ENCODE peak calls at places on chromosomes 12 and 14, in eight cellular contexts. One of them, this sample, is unnamed. For H3K27me3, the result is how much of the 10 kb centered on the place peaks cover.

GRCh38 chr12:42790761-42791151 is 201.2 kb upstream of the PRICKLE1 start:
- DNase-seq in kidney epithelial cell: peak
- DNase-seq in CD4-positive, alpha-beta T cell: no peak
- DNase-seq in PC-3: peak
- DNase-seq in hepatocyte: peak
- DNase-seq in heart right ventricle: no peak
- DNase-seq in upper lobe of right lung: no peak
- DNase-seq in cardiac muscle cell: peak
- DNase-seq in this sample: no peak

GRCh38 chr12:42199007-42199406 is 39.0 kb downstream of the YAF2 start:
- DNase-seq in heart right ventricle: no peak
- DNase-seq in cardiac muscle cell: no peak
- DNase-seq in upper lobe of right lung: no peak
- DNase-seq in PC-3: no peak
- DNase-seq in CD4-positive, alpha-beta T cell: no peak
- DNase-seq in kidney epithelial cell: no peak
- DNase-seq in hepatocyte: no peak
- DNase-seq in this sample: no peak

GRCh38 chr12:5487971-5488955 is 56.4 kb downstream of the NTF3 start:
- DNase-seq in upper lobe of right lung: no peak
- DNase-seq in cardiac muscle cell: no peak
- DNase-seq in hepatocyte: no peak
- DNase-seq in CD4-positive, alpha-beta T cell: no peak
- DNase-seq in kidney epithelial cell: no peak
- DNase-seq in PC-3: no peak
- DNase-seq in heart right ventricle: no peak
- DNase-seq in this sample: no peak

GRCh38 chr12:49869816-49870500 is 27.1 kb upstream of the BCDIN3D start:
- DNase-seq in PC-3: no peak
- DNase-seq in heart right ventricle: no peak
- DNase-seq in CD4-positive, alpha-beta T cell: no peak
- DNase-seq in hepatocyte: no peak
- DNase-seq in cardiac muscle cell: no peak
- DNase-seq in upper lobe of right lung: peak
- DNase-seq in kidney epithelial cell: no peak
- DNase-seq in this sample: no peak

GRCh38 chr14:92624764-92625163 is 111.2 kb downstream of the RIN3 start:
- DNase-seq in heart right ventricle: no peak
- DNase-seq in PC-3: no peak
- DNase-seq in hepatocyte: no peak
- DNase-seq in upper lobe of right lung: no peak
- DNase-seq in cardiac muscle cell: no peak
- DNase-seq in CD4-positive, alpha-beta T cell: no peak
- DNase-seq in kidney epithelial cell: no peak
- DNase-seq in this sample: no peak

GRCh38 chr14:20698934-20699333 is 10.4 kb downstream of the ANG start:
- DNase-seq in CD4-positive, alpha-beta T cell: no peak
- DNase-seq in PC-3: no peak
- DNase-seq in hepatocyte: no peak
- DNase-seq in heart right ventricle: no peak
- DNase-seq in kidney epithelial cell: no peak
- DNase-seq in cardiac muscle cell: no peak
- DNase-seq in upper lobe of right lung: no peak
- DNase-seq in this sample: no peak

GRCh38 chr12:52119398-52120254 is 40.1 kb downstream of the SMIM41 start:
- DNase-seq in heart right ventricle: no peak
- DNase-seq in CD4-positive, alpha-beta T cell: no peak
- DNase-seq in cardiac muscle cell: peak
- DNase-seq in kidney epithelial cell: no peak
- DNase-seq in hepatocyte: peak
- DNase-seq in upper lobe of right lung: no peak
- DNase-seq in PC-3: peak
- DNase-seq in this sample: peak

GRCh38 chr12:124376435-124376834 is 81.5 kb downstream of the RFLNA start:
- DNase-seq in hepatocyte: no peak
- DNase-seq in heart right ventricle: no peak
- DNase-seq in kidney epithelial cell: no peak
- DNase-seq in upper lobe of right lung: no peak
- DNase-seq in cardiac muscle cell: no peak
- DNase-seq in PC-3: no peak
- DNase-seq in CD4-positive, alpha-beta T cell: no peak
- DNase-seq in this sample: no peak

GRCh38 chr12:22014041-22014782 is 31.8 kb upstream of the CMAS start:
- DNase-seq in kidney epithelial cell: no peak
- DNase-seq in cardiac muscle cell: no peak
- DNase-seq in hepatocyte: no peak
- DNase-seq in heart right ventricle: peak
- DNase-seq in CD4-positive, alpha-beta T cell: no peak
- DNase-seq in PC-3: no peak
- DNase-seq in upper lobe of right lung: no peak
- DNase-seq in this sample: no peak

GRCh38 chr14:49512147-49512551 is 74.0 kb downstream of the RPS29 start:
- DNase-seq in hepatocyte: no peak
- DNase-seq in PC-3: peak
- DNase-seq in upper lobe of right lung: no peak
- DNase-seq in kidney epithelial cell: peak
- DNase-seq in heart right ventricle: no peak
- DNase-seq in cardiac muscle cell: no peak
- DNase-seq in CD4-positive, alpha-beta T cell: no peak
- DNase-seq in this sample: no peak

GRCh38 chr14:76812422-76813383 is at the start of gene ANGEL1:
- DNase-seq in heart right ventricle: peak
- DNase-seq in PC-3: peak
- DNase-seq in upper lobe of right lung: peak
- DNase-seq in cardiac muscle cell: peak
- DNase-seq in CD4-positive, alpha-beta T cell: peak
- DNase-seq in hepatocyte: peak
- DNase-seq in kidney epithelial cell: peak
- DNase-seq in this sample: peak

GRCh38 chr12:40827923-40828592 is 135.8 kb downstream of the CNTN1 start:
- DNase-seq in upper lobe of right lung: no peak
- DNase-seq in kidney epithelial cell: no peak
- DNase-seq in hepatocyte: peak
- DNase-seq in cardiac muscle cell: peak
- DNase-seq in PC-3: no peak
- DNase-seq in heart right ventricle: no peak
- DNase-seq in CD4-positive, alpha-beta T cell: no peak
- DNase-seq in this sample: no peak

GRCh38 chr12:51836012-51836832 is 12.3 kb downstream of the FIGNL2 start:
- DNase-seq in hepatocyte: no peak
- DNase-seq in CD4-positive, alpha-beta T cell: no peak
- DNase-seq in kidney epithelial cell: no peak
- DNase-seq in PC-3: peak
- DNase-seq in upper lobe of right lung: no peak
- DNase-seq in heart right ventricle: no peak
- DNase-seq in cardiac muscle cell: no peak
- DNase-seq in this sample: no peak

GRCh38 chr14:55889124-55889523 is 229.1 kb upstream of the PELI2 start:
- DNase-seq in kidney epithelial cell: no peak
- DNase-seq in hepatocyte: no peak
- DNase-seq in heart right ventricle: no peak
- DNase-seq in PC-3: peak
- DNase-seq in upper lobe of right lung: no peak
- DNase-seq in CD4-positive, alpha-beta T cell: no peak
- DNase-seq in cardiac muscle cell: no peak
- DNase-seq in this sample: no peak

GRCh38 chr12:103547929-103548328 is 39.1 kb upstream of the STAB2 start:
- DNase-seq in PC-3: no peak
- DNase-seq in hepatocyte: no peak
- DNase-seq in CD4-positive, alpha-beta T cell: no peak
- DNase-seq in upper lobe of right lung: no peak
- DNase-seq in cardiac muscle cell: no peak
- DNase-seq in heart right ventricle: no peak
- DNase-seq in kidney epithelial cell: no peak
- DNase-seq in this sample: no peak

GRCh38 chr12:105226219-105226618 is 9.8 kb downstream of the APPL2 start:
- DNase-seq in CD4-positive, alpha-beta T cell: no peak
- DNase-seq in heart right ventricle: peak
- DNase-seq in PC-3: no peak
- DNase-seq in kidney epithelial cell: no peak
- DNase-seq in hepatocyte: no peak
- DNase-seq in upper lobe of right lung: peak
- DNase-seq in cardiac muscle cell: no peak
- DNase-seq in this sample: no peak

GRCh38 chr12:47270782-47271664 is 191.3 kb upstream of the AMIGO2 start:
- DNase-seq in CD4-positive, alpha-beta T cell: no peak
- DNase-seq in cardiac muscle cell: no peak
- DNase-seq in kidney epithelial cell: peak
- DNase-seq in PC-3: peak
- DNase-seq in upper lobe of right lung: no peak
- DNase-seq in heart right ventricle: no peak
- DNase-seq in hepatocyte: no peak
- DNase-seq in this sample: no peak

GRCh38 chr14:105184461-105184860 is 3.3 kb upstream of the NUDT14 start:
- DNase-seq in hepatocyte: no peak
- DNase-seq in heart right ventricle: no peak
- DNase-seq in CD4-positive, alpha-beta T cell: no peak
- DNase-seq in cardiac muscle cell: no peak
- DNase-seq in upper lobe of right lung: no peak
- DNase-seq in kidney epithelial cell: no peak
- DNase-seq in PC-3: no peak
- DNase-seq in this sample: no peak

GRCh38 chr12:124909831-124910560 is 4.5 kb downstream of the UBC start:
- DNase-seq in heart right ventricle: no peak
- DNase-seq in cardiac muscle cell: no peak
- DNase-seq in upper lobe of right lung: no peak
- DNase-seq in CD4-positive, alpha-beta T cell: no peak
- DNase-seq in hepatocyte: peak
- DNase-seq in PC-3: peak
- DNase-seq in kidney epithelial cell: no peak
- DNase-seq in this sample: no peak

GRCh38 chr12:112125250-112125999 is at the start of gene TRAFD1:
- DNase-seq in cardiac muscle cell: peak
- DNase-seq in kidney epithelial cell: peak
- DNase-seq in heart right ventricle: peak
- DNase-seq in hepatocyte: peak
- DNase-seq in CD4-positive, alpha-beta T cell: peak
- DNase-seq in upper lobe of right lung: peak
- DNase-seq in PC-3: peak
- DNase-seq in this sample: peak

GRCh38 chr12:2589381-2589780 is 205.4 kb upstream of the FKBP4 start:
- DNase-seq in upper lobe of right lung: peak
- DNase-seq in CD4-positive, alpha-beta T cell: no peak
- DNase-seq in heart right ventricle: no peak
- DNase-seq in hepatocyte: no peak
- DNase-seq in cardiac muscle cell: no peak
- DNase-seq in kidney epithelial cell: no peak
- DNase-seq in PC-3: no peak
- DNase-seq in this sample: no peak

GRCh38 chr12:116651089-116651488 is 86.8 kb downstream of the SPRING1 start:
- DNase-seq in kidney epithelial cell: no peak
- DNase-seq in upper lobe of right lung: no peak
- DNase-seq in cardiac muscle cell: no peak
- DNase-seq in heart right ventricle: no peak
- DNase-seq in hepatocyte: no peak
- DNase-seq in CD4-positive, alpha-beta T cell: no peak
- DNase-seq in PC-3: no peak
- DNase-seq in this sample: no peak

GRCh38 chr12:73221398-73221797 is 949.2 kb downstream of the TRHDE start:
- DNase-seq in kidney epithelial cell: no peak
- DNase-seq in heart right ventricle: no peak
- DNase-seq in CD4-positive, alpha-beta T cell: no peak
- DNase-seq in cardiac muscle cell: no peak
- DNase-seq in upper lobe of right lung: no peak
- DNase-seq in hepatocyte: no peak
- DNase-seq in PC-3: no peak
- DNase-seq in this sample: no peak

GRCh38 chr14:32468955-32469354 is 139.9 kb downstream of the AKAP6 start:
- DNase-seq in PC-3: peak
- DNase-seq in upper lobe of right lung: no peak
- DNase-seq in kidney epithelial cell: peak
- DNase-seq in hepatocyte: peak
- DNase-seq in CD4-positive, alpha-beta T cell: no peak
- DNase-seq in heart right ventricle: no peak
- DNase-seq in cardiac muscle cell: no peak
- DNase-seq in this sample: no peak

GRCh38 chr12:91620949-91621348 is 438.3 kb upstream of the DCN start:
- DNase-seq in cardiac muscle cell: peak
- DNase-seq in PC-3: no peak
- DNase-seq in heart right ventricle: peak
- DNase-seq in hepatocyte: peak
- DNase-seq in CD4-positive, alpha-beta T cell: no peak
- DNase-seq in upper lobe of right lung: no peak
- DNase-seq in kidney epithelial cell: no peak
- DNase-seq in this sample: no peak
- TF ChIP-seq CTCF in cardiac muscle cell: peak
- TF ChIP-seq CTCF in PC-3: no peak
- TF ChIP-seq CTCF in heart right ventricle: no peak
- TF ChIP-seq CTCF in hepatocyte: peak
- TF ChIP-seq CTCF in CD4-positive, alpha-beta T cell: no peak
- TF ChIP-seq CTCF in upper lobe of right lung: no peak
- TF ChIP-seq CTCF in kidney epithelial cell: no peak
- TF ChIP-seq CTCF in this sample: no peak

GRCh38 chr12:118925407-118926202 is 55.7 kb upstream of the SRRM4 start:
- DNase-seq in hepatocyte: no peak
- DNase-seq in upper lobe of right lung: no peak
- DNase-seq in kidney epithelial cell: no peak
- DNase-seq in heart right ventricle: no peak
- DNase-seq in CD4-positive, alpha-beta T cell: no peak
- DNase-seq in PC-3: no peak
- DNase-seq in cardiac muscle cell: no peak
- DNase-seq in this sample: no peak

DNA sequence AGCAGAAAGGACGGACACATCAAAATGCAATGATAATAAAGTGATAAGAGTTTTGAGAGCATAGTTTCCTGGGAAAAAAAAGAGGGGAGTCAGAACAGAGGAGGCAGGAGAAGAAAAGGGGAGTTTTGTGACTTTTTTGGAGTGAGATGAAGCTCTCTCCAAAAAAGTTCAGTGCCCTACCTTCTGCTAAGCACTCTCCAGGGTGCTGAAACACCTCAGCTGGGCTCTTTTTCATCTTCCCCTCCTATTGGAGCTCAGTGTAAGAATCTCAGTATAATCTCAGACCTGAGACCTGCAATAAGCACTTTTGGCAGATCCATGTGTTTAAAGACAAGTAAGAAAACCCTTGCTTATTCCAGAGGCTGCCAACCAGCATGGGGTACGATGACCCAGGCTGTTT is 58.9 kb upstream of the SRRM4 start:
- DNase-seq in heart right ventricle: no peak
- DNase-seq in cardiac muscle cell: peak
- DNase-seq in hepatocyte: peak
- DNase-seq in CD4-positive, alpha-beta T cell: no peak
- DNase-seq in upper lobe of right lung: no peak
- DNase-seq in PC-3: no peak
- DNase-seq in kidney epithelial cell: no peak
- DNase-seq in this sample: no peak
- H3K27me3 ChIP-seq in heart right ventricle: under half
- H3K27me3 ChIP-seq in cardiac muscle cell: under half
- H3K27me3 ChIP-seq in hepatocyte: under half
- H3K27me3 ChIP-seq in CD4-positive, alpha-beta T cell: under half
- H3K27me3 ChIP-seq in upper lobe of right lung: under half
- H3K27me3 ChIP-seq in PC-3: under half
- H3K27me3 ChIP-seq in kidney epithelial cell: under half
- H3K27me3 ChIP-seq in this sample: under half

GRCh38 chr14:23358042-23358441 is 5.4 kb upstream of the SLC22A17 start:
- DNase-seq in upper lobe of right lung: no peak
- DNase-seq in heart right ventricle: no peak
- DNase-seq in cardiac muscle cell: no peak
- DNase-seq in CD4-positive, alpha-beta T cell: no peak
- DNase-seq in kidney epithelial cell: no peak
- DNase-seq in hepatocyte: no peak
- DNase-seq in PC-3: no peak
- DNase-seq in this sample: no peak
- TF ChIP-seq CTCF in upper lobe of right lung: no peak
- TF ChIP-seq CTCF in heart right ventricle: no peak
- TF ChIP-seq CTCF in cardiac muscle cell: no peak
- TF ChIP-seq CTCF in CD4-positive, alpha-beta T cell: no peak
- TF ChIP-seq CTCF in kidney epithelial cell: no peak
- TF ChIP-seq CTCF in hepatocyte: no peak
- TF ChIP-seq CTCF in PC-3: no peak
- TF ChIP-seq CTCF in this sample: no peak

GRCh38 chr12:113680868-113681267 is 209.2 kb upstream of the LHX5 start:
- DNase-seq in CD4-positive, alpha-beta T cell: no peak
- DNase-seq in PC-3: no peak
- DNase-seq in heart right ventricle: no peak
- DNase-seq in upper lobe of right lung: no peak
- DNase-seq in cardiac muscle cell: no peak
- DNase-seq in kidney epithelial cell: no peak
- DNase-seq in hepatocyte: no peak
- DNase-seq in this sample: no peak
- H3K27me3 ChIP-seq in CD4-positive, alpha-beta T cell: under half
- H3K27me3 ChIP-seq in PC-3: under half
- H3K27me3 ChIP-seq in heart right ventricle: under half
- H3K27me3 ChIP-seq in upper lobe of right lung: under half
- H3K27me3 ChIP-seq in cardiac muscle cell: under half
- H3K27me3 ChIP-seq in kidney epithelial cell: under half
- H3K27me3 ChIP-seq in hepatocyte: under half
- H3K27me3 ChIP-seq in this sample: under half